ENCODE peak calls at places on chromosomes 2 and 18, in five cellular contexts. G is tibial nerve, N is K562, U is HepG2, V is stomach. K is an unnamed sample.

GRCh38 chr2:232508246-232508645 is 11.9 kb upstream of the PRSS56 start:
- DNase-seq in V (no peak), N (no peak), G (no peak), U (no peak), K (no peak)

GRCh38 chr2:47070920-47071824 is 83.9 kb downstream of the STPG4 start:
- DNase-seq in G (peak), N (no peak), V (peak), U (peak), K (peak)

GRCh38 chr2:191692502-191693115 is 14.7 kb downstream of the NABP1 start:
- DNase-seq in G (no peak), U (no peak), V (no peak), N (no peak), K (no peak)

GRCh38 chr18:72086421-72086820 is 457.7 kb downstream of the CBLN2 start:
- DNase-seq in V (no peak), U (peak), G (no peak), N (peak), K (no peak)

GRCh38 chr18:57210101-57210661 is 63.3 kb downstream of the BOD1L2 start:
- DNase-seq in V (peak), G (peak), U (peak), N (no peak), K (peak)

GRCh38 chr2:64730551-64731305 is 77.0 kb upstream of the SERTAD2 start:
- DNase-seq in V (peak), N (no peak), G (peak), U (peak), K (peak)

GRCh38 chr2:98357856-98358255 is 11.6 kb downstream of the CNGA3 start:
- DNase-seq in G (no peak), N (no peak), U (no peak), V (no peak), K (no peak)

GRCh38 chr18:50266248-50266704 is at the start of gene CFAP53:
- DNase-seq in U (peak), N (no peak), V (peak), G (peak), K (peak)

GRCh38 chr18:32091724-32092421 is at the start of gene RNF138:
- DNase-seq in U (peak), G (peak), V (peak), N (peak), K (peak)

GRCh38 chr18:31684279-31685096 is at the start of gene B4GALT6:
- DNase-seq in N (peak), V (no peak), U (no peak), G (no peak), K (peak)

GRCh38 chr2:220096406-220096805 is 469.0 kb downstream of the SLC4A3 start:
- DNase-seq in V (no peak), G (no peak), U (no peak), N (no peak), K (no peak)

GRCh38 chr2:258933-259332 is 4.9 kb downstream of the SH3YL1 start:
- DNase-seq in V (no peak), N (no peak), G (no peak), U (no peak), K (no peak)

GRCh38 chr2:127067620-127068350 is 39.2 kb downstream of the BIN1 start:
- DNase-seq in N (peak), U (peak), V (peak), G (peak), K (peak)

GRCh38 chr2:128911276-128911675 is 592.6 kb upstream of the HS6ST1 start:
- DNase-seq in V (no peak), U (no peak), G (no peak), N (no peak), K (no peak)

GRCh38 chr18:43935051-43935412 is 657.7 kb upstream of the SYT4 start:
- DNase-seq in V (no peak), U (no peak), N (no peak), G (no peak), K (no peak)

GRCh38 chr18:44453505-44453904 is 227.2 kb upstream of the SETBP1 start:
- DNase-seq in U (no peak), V (no peak), G (no peak), N (no peak), K (no peak)

DNA sequence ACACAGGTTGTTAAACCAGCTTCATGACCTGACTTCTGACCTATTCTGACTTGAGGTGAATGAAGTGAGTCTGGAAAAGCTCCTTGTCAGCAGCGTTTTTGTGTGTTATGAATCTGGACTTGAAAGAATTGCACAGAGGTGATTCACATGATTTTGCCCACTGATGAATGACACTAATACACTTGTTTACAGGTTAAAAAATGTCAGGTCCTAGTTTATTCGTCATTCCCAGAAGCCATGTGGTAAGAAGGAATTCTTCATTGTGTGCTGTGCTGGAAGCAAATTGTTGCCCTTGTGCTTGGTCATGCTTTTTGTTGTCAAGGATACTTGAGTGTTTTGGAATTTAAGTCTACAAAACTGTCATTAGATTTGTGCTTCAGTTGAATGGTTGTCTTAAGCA is 15.5 kb downstream of the SEC11C start:
- DNase-seq in U (no peak), G (no peak), N (no peak), V (no peak), K (no peak)
- TF ChIP-seq EP300 in U (no peak), G (no peak), N (no peak), V (no peak), K (no peak)

GRCh38 chr2:236985940-236986339 is 99.7 kb upstream of the COPS8 start:
- DNase-seq in U (no peak), G (no peak), N (no peak), V (no peak), K (no peak)

GRCh38 chr2:236984046-236984445 is 101.6 kb upstream of the COPS8 start:
- DNase-seq in G (no peak), V (no peak), U (no peak), N (no peak), K (no peak)

GRCh38 chr2:236988690-236989639 is 96.7 kb upstream of the COPS8 start:
- DNase-seq in U (peak), V (peak), N (no peak), G (peak), K (peak)

GRCh38 chr2:236988216-236988615 is 97.5 kb upstream of the COPS8 start:
- DNase-seq in N (no peak), G (no peak), U (no peak), V (no peak), K (no peak)

GRCh38 chr2:236986524-236987330 is 99.0 kb upstream of the COPS8 start:
- DNase-seq in V (no peak), N (no peak), U (no peak), G (no peak), K (no peak)
- TF ChIP-seq POLR2A in V (no peak), N (no peak), U (no peak), G (no peak), K (no peak)

GRCh38 chr2:230668184-230668938 is 44.3 kb upstream of the CAB39 start:
- DNase-seq in U (no peak), V (no peak), N (no peak), G (no peak), K (peak)
- TF ChIP-seq EP300 in U (no peak), V (no peak), N (no peak), G (no peak), K (no peak)

DNA sequence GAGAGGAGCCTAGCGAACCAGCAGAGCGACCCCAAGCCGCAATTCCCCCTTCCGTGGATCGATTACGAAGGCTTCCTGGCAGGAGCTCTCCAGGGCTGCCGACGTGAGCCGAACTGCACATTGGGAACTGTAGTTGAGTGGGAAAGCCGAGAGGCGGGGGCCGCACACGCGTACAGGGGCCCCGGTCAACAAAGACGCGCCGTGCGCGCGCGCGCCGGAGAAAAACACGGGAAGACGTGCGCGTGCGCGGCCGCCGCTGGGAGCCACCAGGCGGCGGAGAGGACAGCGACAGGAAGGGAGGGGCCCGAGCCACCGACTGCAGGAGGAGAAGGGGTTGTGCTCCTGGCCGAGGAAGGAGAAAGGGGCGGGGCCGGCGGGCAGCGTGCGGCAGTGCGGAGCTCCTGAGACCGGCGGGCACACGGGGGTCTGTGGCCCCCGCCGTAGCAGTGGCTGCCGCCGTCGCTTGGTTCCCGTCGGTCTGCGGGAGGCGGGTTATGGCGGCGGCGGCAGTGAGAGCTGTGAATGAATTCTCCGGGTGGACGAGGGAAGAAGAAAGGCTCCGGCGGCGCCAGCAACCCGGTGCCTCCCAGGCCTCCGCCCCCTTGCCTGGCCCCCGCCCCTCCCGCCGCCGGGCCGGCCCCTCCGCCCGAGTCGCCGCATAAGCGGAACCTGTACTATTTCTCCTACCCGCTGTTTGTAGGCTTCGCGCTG is at the start of gene SPAST:
- DNase-seq in N (peak), G (peak), U (peak), V (peak), K (peak)
- TF ChIP-seq POLR2A in N (peak), G (peak), U (peak), V (no peak), K (peak)

K was measured in transverse colon.